ENCODE peak calls at places on chromosome 5, in nine cellular contexts. Q is endothelial cell of umbilical vein, S is body of pancreas, P is IMR-90, B is tibial nerve, Y is heart left ventricle, J is uterus, W is adrenal gland, D is suprapubic skin. V is an unnamed sample. For H3K4me1, the result is how much of the 10 kb centered on the place peaks cover.

GRCh38 chr5:159915913-159916840 is at the start of gene ADRA1B:
- DNase-seq in Q (peak), S (peak), P (peak), B (peak), Y (peak), J (peak), W (peak), D (peak), V (peak)

GRCh38 chr5:34587355-34588241 is 68.5 kb upstream of the RAI14 start:
- DNase-seq in Q (peak), S (no peak), P (peak), B (no peak), Y (no peak), J (no peak), W (no peak), D (no peak), V (no peak)

GRCh38 chr5:138686668-138687067 is 66.6 kb upstream of the CTNNA1 start:
- DNase-seq in Q (peak), S (no peak), P (peak), B (no peak), Y (no peak), J (no peak), W (no peak), D (no peak), V (no peak)

GRCh38 chr5:126126574-126126973 is 296.6 kb upstream of the GRAMD2B start:
- DNase-seq in Q (no peak), S (no peak), P (no peak), B (no peak), Y (no peak), J (no peak), W (no peak), D (no peak), V (no peak)

GRCh38 chr5:6820851-6821479 is 107.7 kb downstream of the TENT4A start:
- DNase-seq in Q (no peak), S (peak), P (no peak), B (no peak), Y (no peak), J (no peak), W (peak), D (no peak), V (peak)

GRCh38 chr5:148904440-148904839 is 78.0 kb downstream of the ADRB2 start:
- DNase-seq in Q (no peak), S (no peak), P (no peak), B (no peak), Y (peak), J (no peak), W (no peak), D (no peak), V (no peak)

GRCh38 chr5:134153657-134154056 is 23.1 kb downstream of the SKP1 start:
- DNase-seq in Q (no peak), S (no peak), P (peak), B (no peak), Y (no peak), J (no peak), W (no peak), D (no peak), V (no peak)

GRCh38 chr5:31638748-31639418 is at the start of gene PDZD2:
- DNase-seq in Q (peak), S (peak), P (peak), B (peak), Y (peak), J (peak), W (peak), D (peak), V (peak)

GRCh38 chr5:103894882-103895281 is 332.3 kb upstream of the NUDT12 start:
- DNase-seq in Q (no peak), S (no peak), P (no peak), B (no peak), Y (no peak), J (no peak), W (no peak), D (no peak), V (no peak)

GRCh38 chr5:160230686-160231527 is 1.6 kb downstream of the FABP6 start:
- DNase-seq in Q (no peak), S (peak), P (peak), B (no peak), Y (no peak), J (no peak), W (peak), D (no peak), V (peak)

GRCh38 chr5:127648997-127649550 is at the start of gene CTXN3:
- DNase-seq in Q (no peak), S (no peak), P (no peak), B (no peak), Y (no peak), J (no peak), W (no peak), D (no peak), V (no peak)

GRCh38 chr5:68755293-68755692 is 338.5 kb upstream of the SLC30A5 start:
- DNase-seq in Q (no peak), S (no peak), P (no peak), B (no peak), Y (no peak), J (no peak), W (no peak), D (no peak), V (no peak)
- H3K4me1 ChIP-seq in Q (under half), S (under half), P (under half), B (under half), Y (under half), J (under half), W (under half), D (under half), V (under half)

GRCh38 chr5:150500328-150500841 is 7.5 kb upstream of the NDST1 start:
- DNase-seq in Q (no peak), S (no peak), P (no peak), B (no peak), Y (peak), J (no peak), W (no peak), D (no peak), V (no peak)
- TF ChIP-seq POLR2A in Q (no peak), S (no peak), P (no peak), B (no peak), Y (no peak), J (no peak), W (no peak), D (no peak), V (no peak)

GRCh38 chr5:55982957-55983381 is 11.8 kb downstream of the IL6ST start:
- DNase-seq in Q (no peak), S (peak), P (no peak), B (no peak), Y (no peak), J (no peak), W (no peak), D (no peak), V (no peak)
- TF ChIP-seq CTCF in Q (peak), S (no peak), P (no peak), B (no peak), Y (no peak), J (no peak), W (peak), D (no peak), V (no peak)

GRCh38 chr5:150777685-150778084 is 872 bp upstream of the SMIM3 start:
- DNase-seq in Q (no peak), S (no peak), P (no peak), B (no peak), Y (no peak), J (no peak), W (no peak), D (no peak), V (no peak)
- H3K4me1 ChIP-seq in Q (under half), S (under half), P (under half), B (under half), Y (under half), J (under half), W (under half), D (under half), V (under half)

DNA sequence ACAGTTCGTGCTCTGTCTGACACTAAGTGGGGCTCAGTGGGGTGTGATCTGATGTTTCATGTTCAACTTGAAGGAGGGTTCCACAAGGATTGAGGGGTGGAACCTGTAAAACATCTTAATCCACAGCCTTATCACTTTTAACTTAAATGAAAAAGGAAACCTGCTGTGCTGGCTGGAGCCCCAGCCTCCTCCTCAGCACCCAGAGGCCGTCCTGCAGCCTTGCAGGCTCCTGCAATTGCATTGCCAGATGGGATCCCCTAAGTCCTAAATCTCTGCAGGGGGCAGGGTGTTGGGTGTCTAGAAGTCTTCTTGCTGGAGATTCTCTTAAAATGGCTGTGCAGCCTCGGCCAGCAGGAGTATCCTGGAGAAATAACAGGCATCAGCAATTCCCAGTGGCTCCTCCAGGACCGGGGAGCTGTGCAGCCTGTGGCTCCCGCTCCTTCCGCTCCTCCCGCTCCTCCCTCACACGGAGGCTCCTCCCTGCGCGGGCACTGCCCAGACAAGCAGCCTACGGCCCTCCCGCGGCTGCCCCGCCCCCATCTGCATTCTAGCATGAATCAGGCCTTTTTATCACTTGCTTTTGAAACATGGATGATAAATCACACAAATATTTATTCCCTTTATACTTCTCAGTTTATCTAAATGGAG is 131.0 kb downstream of the ADAMTS16 start:
- DNase-seq in Q (peak), S (peak), P (peak), B (peak), Y (peak), J (peak), W (peak), D (no peak), V (peak)
- TF ChIP-seq POLR2A in Q (no peak), S (no peak), P (no peak), B (no peak), Y (no peak), J (no peak), W (no peak), D (no peak), V (no peak)

DNA sequence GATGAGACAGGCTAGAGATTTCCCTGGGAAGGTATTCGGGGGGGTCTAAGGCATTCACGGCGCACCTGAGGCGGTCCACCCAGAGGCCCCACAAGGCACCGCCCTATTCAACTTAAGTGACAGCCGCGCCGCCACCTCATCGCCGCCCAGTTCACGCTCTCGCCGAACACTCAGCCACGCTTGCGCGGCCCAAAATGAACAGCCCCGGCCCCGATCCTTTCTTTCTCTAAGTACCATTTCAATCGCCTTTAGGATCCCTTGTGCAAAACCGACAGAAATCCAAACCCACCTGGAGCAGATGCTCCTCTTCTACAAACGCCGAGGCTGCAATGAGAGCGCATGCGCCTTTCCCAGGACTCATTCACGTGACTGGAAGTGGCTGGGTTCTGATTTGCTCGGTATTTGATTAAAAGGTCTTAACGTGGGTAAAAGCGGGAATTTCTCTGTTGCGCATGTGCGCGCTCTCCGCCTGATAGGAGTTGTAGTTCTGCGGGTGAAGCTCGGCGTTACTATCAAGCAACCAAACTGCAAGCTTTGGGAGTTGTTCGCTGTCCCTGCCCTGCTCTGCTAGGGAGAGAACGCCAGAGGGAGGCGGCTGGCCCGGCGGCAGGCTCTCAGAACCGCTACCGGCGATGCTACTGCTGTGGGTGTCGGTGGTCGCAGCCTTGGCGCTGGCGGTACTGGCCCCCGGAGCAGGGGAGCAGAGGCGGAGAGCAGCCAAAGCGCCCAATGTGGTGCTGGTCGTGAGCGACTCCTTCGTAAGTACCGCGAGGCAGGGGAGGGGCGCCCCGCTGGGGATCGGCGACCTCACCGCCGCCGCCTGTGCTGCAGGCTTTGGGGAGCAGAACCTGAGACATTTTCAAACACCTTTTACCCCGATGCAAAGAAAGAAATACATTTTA is at the start of the genes ARSK and SKIC3:
- DNase-seq in Q (peak), S (peak), P (peak), B (peak), Y (peak), J (peak), W (peak), D (peak), V (peak)
- TF ChIP-seq CTCF in Q (peak), S (peak), P (peak), B (peak), Y (no peak), J (peak), W (peak), D (peak), V (no peak)

GRCh38 chr5:36950586-36951457 is 74.3 kb downstream of the NIPBL start:
- DNase-seq in Q (no peak), S (no peak), P (peak), B (no peak), Y (no peak), J (no peak), W (no peak), D (no peak), V (no peak)
- H3K4me1 ChIP-seq in Q (under half), S (under half), P (under half), B (half or more), Y (under half), J (under half), W (under half), D (under half), V (under half)